ENCODE peak calls at places on chromosomes 16 and 17, in ten cellular contexts. V is IMR-90, I is endothelial cell, C is foreskin fibroblast, T is fibroblast of pulmonary artery, A is nephron progenitor cell, U is osteocyte, H is AG04450, Q is stomach, D is body of pancreas. F is an unnamed sample.

GRCh38 chr17:27634026-27634335 is 3.0 kb downstream of the LGALS9 start:
- DNase-seq in V (no peak), I (no peak), C (no peak), T (no peak), A (no peak), U (no peak), H (no peak), Q (no peak), D (no peak), F (no peak)

GRCh38 chr16:70770968-70771552 is 29.9 kb downstream of the VAC14 start:
- DNase-seq in V (peak; percentile 54), I (peak; percentile 79), C (peak; percentile 84), T (peak; percentile 62), A (peak; percentile 87), U (no peak), H (no peak), Q (peak; percentile 69), D (peak; percentile 51), F (peak; percentile 61)

GRCh38 chr17:40608061-40608581 is 39.5 kb downstream of the SMARCE1 start:
- DNase-seq in V (no peak), I (no peak), C (no peak), T (no peak), A (no peak), U (no peak), H (no peak), Q (no peak), D (no peak), F (no peak)

GRCh38 chr17:35243459-35244204 is 760 bp downstream of the SLFN5 start:
- DNase-seq in V (peak; percentile 69), I (peak; percentile 42), C (peak; percentile 77), T (peak; percentile 65), A (peak; percentile 37), U (no peak), H (no peak), Q (peak; percentile 49), D (peak; percentile 39), F (peak; percentile 11)

GRCh38 chr17:32943647-32944191 is 15.8 kb downstream of the TMEM98 start:
- DNase-seq in V (peak; percentile 76), I (no peak), C (peak; percentile 84), T (peak; percentile 90), A (no peak), U (no peak), H (peak; percentile 38), Q (no peak), D (peak; percentile 55), F (no peak)

GRCh38 chr16:70605284-70605659 is 41.1 kb upstream of the IL34 start:
- DNase-seq in V (peak; percentile 38), I (no peak), C (peak; percentile 64), T (no peak), A (no peak), U (no peak), H (no peak), Q (no peak), D (no peak), F (no peak)

GRCh38 chr17:37657202-37657601 is 14.0 kb upstream of the DDX52 start:
- DNase-seq in V (no peak), I (no peak), C (no peak), T (no peak), A (no peak), U (no peak), H (no peak), Q (no peak), D (no peak), F (no peak)

GRCh38 chr16:78980825-78981224 is 619.7 kb downstream of the MAF start:
- DNase-seq in V (no peak), I (no peak), C (no peak), T (no peak), A (no peak), U (no peak), H (no peak), Q (no peak), D (no peak), F (no peak)

GRCh38 chr16:85477801-85478363 is 135.2 kb upstream of the GSE1 start:
- DNase-seq in V (no peak), I (no peak), C (no peak), T (no peak), A (no peak), U (no peak), H (no peak), Q (no peak), D (no peak), F (no peak)

GRCh38 chr16:85481206-85481605 is 131.9 kb upstream of the GSE1 start:
- DNase-seq in V (no peak), I (no peak), C (no peak), T (no peak), A (no peak), U (no peak), H (no peak), Q (no peak), D (no peak), F (no peak)

GRCh38 chr16:85481738-85482137 is 131.4 kb upstream of the GSE1 start:
- DNase-seq in V (no peak), I (no peak), C (no peak), T (no peak), A (no peak), U (no peak), H (no peak), Q (no peak), D (no peak), F (no peak)

GRCh38 chr16:85480727-85481101 is 132.4 kb upstream of the GSE1 start:
- DNase-seq in V (no peak), I (no peak), C (no peak), T (no peak), A (no peak), U (no peak), H (no peak), Q (no peak), D (no peak), F (no peak)

GRCh38 chr16:85479972-85480726 is 133.0 kb upstream of the GSE1 start:
- DNase-seq in V (no peak), I (no peak), C (no peak), T (no peak), A (peak; percentile 47), U (no peak), H (no peak), Q (peak; percentile 72), D (no peak), F (no peak)
- TF ChIP-seq CTCF in V (no peak), I (no peak), C (no peak), T (no peak), A (peak; percentile 19), U (no peak), H (peak; percentile 12), Q (no peak), D (peak; percentile 30), F (peak; percentile 50)

GRCh38 chr16:3071655-3072054 is 6.2 kb downstream of the IL32 start:
- DNase-seq in V (no peak), I (no peak), C (no peak), T (no peak), A (no peak), U (no peak), H (no peak), Q (no peak), D (no peak), F (no peak)
- TF ChIP-seq CTCF in V (no peak), I (no peak), C (no peak), T (no peak), A (no peak), U (no peak), H (no peak), Q (no peak), D (no peak), F (no peak)

DNA sequence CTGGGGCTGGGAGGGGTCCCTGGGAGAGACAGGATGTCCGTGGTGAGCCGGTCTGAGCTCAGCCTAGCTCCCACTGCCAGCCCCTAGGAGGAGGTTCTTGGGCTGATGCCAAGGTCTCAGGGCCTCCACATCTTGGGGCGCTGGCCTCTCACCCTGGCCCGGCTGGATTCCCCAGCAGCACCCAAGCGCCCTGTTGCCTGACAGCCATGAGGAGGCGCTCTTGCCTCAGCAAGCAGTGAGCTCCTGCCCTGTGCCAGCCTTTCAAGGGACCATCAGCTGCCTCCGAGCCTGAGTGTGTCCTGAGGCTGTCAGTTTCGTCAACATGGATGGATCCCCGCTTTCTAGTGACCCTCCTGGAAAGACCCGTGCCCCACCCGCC is 234.9 kb upstream of the CIBAR2 start:
- DNase-seq in V (no peak), I (no peak), C (peak; percentile 52), T (peak; percentile 15), A (peak; percentile 47), U (no peak), H (no peak), Q (peak; percentile 54), D (no peak), F (no peak)
- TF ChIP-seq CTCF in V (peak; percentile 42), I (no peak), C (peak; percentile 21), T (peak; percentile 23), A (peak; percentile 53), U (peak; percentile 42), H (peak; percentile 32), Q (no peak), D (peak; percentile 9), F (peak; percentile 45)

DNA sequence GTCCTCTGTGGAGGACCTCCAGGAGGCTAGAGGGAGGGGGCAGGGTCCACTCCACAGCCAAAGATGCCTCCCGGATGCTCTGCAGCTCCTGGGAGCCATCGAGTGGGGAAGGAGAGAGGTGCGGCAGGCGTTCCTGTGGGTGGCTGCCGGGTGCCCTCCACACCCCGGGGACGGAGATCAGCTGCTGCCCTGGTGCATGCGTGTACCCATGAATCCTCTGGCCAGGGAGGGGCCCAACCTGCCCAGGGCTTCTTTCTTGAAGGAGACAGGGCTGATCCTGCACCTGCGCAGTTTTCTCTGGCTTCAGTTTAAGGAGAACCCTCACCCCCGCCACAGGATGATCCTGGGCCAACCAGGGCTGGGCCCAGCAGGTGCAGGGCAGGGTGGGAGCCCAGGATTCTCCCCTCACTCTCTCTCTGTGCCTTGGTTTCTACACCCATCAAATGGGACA is 33.5 kb upstream of the DOC2B start:
- DNase-seq in V (no peak), I (no peak), C (no peak), T (no peak), A (no peak), U (no peak), H (no peak), Q (no peak), D (peak; percentile 11), F (no peak)
- TF ChIP-seq CTCF in V (no peak), I (no peak), C (no peak), T (no peak), A (no peak), U (no peak), H (no peak), Q (no peak), D (no peak), F (no peak)

F was measured in progenitor cell of endocrine pancreas.